ENCODE peak calls at places on chromosomes 16 and 17, in seven cellular contexts. One of them, this sample, is unnamed.

GRCh38 chr17:78868391-78868790 is 27.8 kb upstream of the USP36 start:
- DNase-seq in neural progenitor cell: no peak
- DNase-seq in H9: no peak
- DNase-seq in endothelial cell of umbilical vein: no peak
- DNase-seq in H1: no peak
- DNase-seq in A549: no peak
- DNase-seq in fibroblast of lung: peak; percentile 73
- DNase-seq in this sample: no peak

GRCh38 chr16:85613609-85614337 is 651 bp downstream of the GSE1 start:
- DNase-seq in H1: no peak
- DNase-seq in endothelial cell of umbilical vein: no peak
- DNase-seq in A549: peak; percentile 42
- DNase-seq in neural progenitor cell: peak; percentile 93
- DNase-seq in H9: peak; percentile 75
- DNase-seq in fibroblast of lung: peak; percentile 43
- DNase-seq in this sample: peak; percentile 61

GRCh38 chr17:36506249-36506826 is 19.9 kb downstream of the ZNHIT3 start:
- DNase-seq in fibroblast of lung: no peak
- DNase-seq in neural progenitor cell: no peak
- DNase-seq in H9: no peak
- DNase-seq in endothelial cell of umbilical vein: no peak
- DNase-seq in A549: no peak
- DNase-seq in H1: no peak
- DNase-seq in this sample: no peak

GRCh38 chr16:87556941-87557459 is 45.3 kb upstream of the JPH3 start:
- DNase-seq in H1: no peak
- DNase-seq in H9: no peak
- DNase-seq in endothelial cell of umbilical vein: no peak
- DNase-seq in fibroblast of lung: no peak
- DNase-seq in neural progenitor cell: no peak
- DNase-seq in A549: no peak
- DNase-seq in this sample: no peak

GRCh38 chr17:40541873-40542561 is 23.3 kb downstream of the CCR7 start:
- DNase-seq in fibroblast of lung: peak; percentile 34
- DNase-seq in H9: no peak
- DNase-seq in H1: no peak
- DNase-seq in A549: no peak
- DNase-seq in endothelial cell of umbilical vein: peak; percentile 50
- DNase-seq in neural progenitor cell: no peak
- DNase-seq in this sample: no peak

GRCh38 chr17:82134101-82134500 is 36.1 kb upstream of the FASN start:
- DNase-seq in H9: no peak
- DNase-seq in neural progenitor cell: no peak
- DNase-seq in fibroblast of lung: no peak
- DNase-seq in H1: no peak
- DNase-seq in endothelial cell of umbilical vein: no peak
- DNase-seq in A549: no peak
- DNase-seq in this sample: no peak

GRCh38 chr17:57415737-57416354 is 159.5 kb downstream of the MSI2 start:
- DNase-seq in H1: no peak
- DNase-seq in H9: no peak
- DNase-seq in endothelial cell of umbilical vein: no peak
- DNase-seq in A549: no peak
- DNase-seq in neural progenitor cell: no peak
- DNase-seq in fibroblast of lung: no peak
- DNase-seq in this sample: no peak

GRCh38 chr16:89009343-89010209 is 32.6 kb upstream of the CBFA2T3 start:
- DNase-seq in neural progenitor cell: peak; percentile 77
- DNase-seq in A549: no peak
- DNase-seq in endothelial cell of umbilical vein: peak; percentile 16
- DNase-seq in H9: peak; percentile 56
- DNase-seq in H1: no peak
- DNase-seq in fibroblast of lung: peak; percentile 4
- DNase-seq in this sample: peak; percentile 46

GRCh38 chr17:76511562-76512365 is 10.5 kb upstream of the RHBDF2 start:
- DNase-seq in H1: no peak
- DNase-seq in neural progenitor cell: no peak
- DNase-seq in fibroblast of lung: no peak
- DNase-seq in A549: no peak
- DNase-seq in H9: no peak
- DNase-seq in endothelial cell of umbilical vein: no peak
- DNase-seq in this sample: no peak

GRCh38 chr16:8966781-8967436 is 3.2 kb upstream of the USP7 start:
- DNase-seq in neural progenitor cell: no peak
- DNase-seq in fibroblast of lung: no peak
- DNase-seq in H9: no peak
- DNase-seq in A549: no peak
- DNase-seq in endothelial cell of umbilical vein: no peak
- DNase-seq in H1: no peak
- DNase-seq in this sample: no peak

GRCh38 chr16:63890072-63890471 is 1231.8 kb downstream of the CDH11 start:
- DNase-seq in endothelial cell of umbilical vein: peak; percentile 6
- DNase-seq in neural progenitor cell: no peak
- DNase-seq in fibroblast of lung: peak; percentile 76
- DNase-seq in A549: no peak
- DNase-seq in H1: no peak
- DNase-seq in H9: no peak
- DNase-seq in this sample: no peak

GRCh38 chr17:49494937-49495841 is at the start of gene NGFR:
- DNase-seq in endothelial cell of umbilical vein: peak; percentile 15
- DNase-seq in fibroblast of lung: peak; percentile 45
- DNase-seq in neural progenitor cell: peak; percentile 90
- DNase-seq in H9: peak; percentile 82
- DNase-seq in A549: peak; percentile 77
- DNase-seq in H1: no peak
- DNase-seq in this sample: peak; percentile 75

GRCh38 chr16:31877876-31878642 is 4.5 kb downstream of the ZNF267 start:
- DNase-seq in fibroblast of lung: no peak
- DNase-seq in H1: no peak
- DNase-seq in endothelial cell of umbilical vein: no peak
- DNase-seq in H9: no peak
- DNase-seq in neural progenitor cell: no peak
- DNase-seq in A549: no peak
- DNase-seq in this sample: no peak

GRCh38 chr16:65745-66144 is 6.7 kb downstream of the RHBDF1 start:
- DNase-seq in endothelial cell of umbilical vein: peak; percentile 72
- DNase-seq in neural progenitor cell: peak; percentile 87
- DNase-seq in H1: no peak
- DNase-seq in H9: peak; percentile 87
- DNase-seq in fibroblast of lung: no peak
- DNase-seq in A549: peak; percentile 90
- DNase-seq in this sample: peak; percentile 80

GRCh38 chr17:253091-253846 is 71.8 kb upstream of the DOC2B start:
- DNase-seq in fibroblast of lung: no peak
- DNase-seq in endothelial cell of umbilical vein: no peak
- DNase-seq in H1: no peak
- DNase-seq in A549: no peak
- DNase-seq in H9: no peak
- DNase-seq in neural progenitor cell: no peak
- DNase-seq in this sample: no peak

GRCh38 chr17:8965394-8966168 is at the start of gene PIK3R5:
- DNase-seq in H1: peak; percentile 63
- DNase-seq in A549: no peak
- DNase-seq in H9: peak; percentile 97
- DNase-seq in fibroblast of lung: no peak
- DNase-seq in neural progenitor cell: peak; percentile 82
- DNase-seq in endothelial cell of umbilical vein: no peak
- DNase-seq in this sample: peak; percentile 77

GRCh38 chr17:10069301-10069700 is 129.1 kb downstream of the GAS7 start:
- DNase-seq in H1: no peak
- DNase-seq in endothelial cell of umbilical vein: no peak
- DNase-seq in fibroblast of lung: no peak
- DNase-seq in A549: no peak
- DNase-seq in neural progenitor cell: no peak
- DNase-seq in H9: no peak
- DNase-seq in this sample: no peak

GRCh38 chr17:41403409-41404023 is 6.1 kb upstream of the KRT31 start:
- DNase-seq in A549: no peak
- DNase-seq in H1: no peak
- DNase-seq in neural progenitor cell: no peak
- DNase-seq in fibroblast of lung: peak; percentile 17
- DNase-seq in endothelial cell of umbilical vein: peak; percentile 41
- DNase-seq in H9: no peak
- DNase-seq in this sample: no peak

GRCh38 chr17:69857412-69857835 is 217.6 kb upstream of the KCNJ16 start:
- DNase-seq in H1: no peak
- DNase-seq in neural progenitor cell: no peak
- DNase-seq in H9: no peak
- DNase-seq in A549: no peak
- DNase-seq in fibroblast of lung: peak; percentile 91
- DNase-seq in endothelial cell of umbilical vein: peak; percentile 95
- DNase-seq in this sample: no peak
- H3K27ac ChIP-seq in H1: no peak overlapping the region
- H3K27ac ChIP-seq in neural progenitor cell: no peak overlapping the region
- H3K27ac ChIP-seq in H9: no peak overlapping the region
- H3K27ac ChIP-seq in A549: peak overlapping the region; percentile 52
- H3K27ac ChIP-seq in fibroblast of lung: no peak overlapping the region
- H3K27ac ChIP-seq in endothelial cell of umbilical vein: peak overlapping the region; percentile 35
- H3K27ac ChIP-seq in this sample: no peak overlapping the region

GRCh38 chr17:13770702-13771101 is 169.0 kb upstream of the HS3ST3A1 start:
- DNase-seq in A549: no peak
- DNase-seq in fibroblast of lung: no peak
- DNase-seq in neural progenitor cell: no peak
- DNase-seq in endothelial cell of umbilical vein: no peak
- DNase-seq in H9: no peak
- DNase-seq in H1: no peak
- DNase-seq in this sample: no peak

GRCh38 chr17:13761221-13761620 is 159.5 kb upstream of the HS3ST3A1 start:
- DNase-seq in H1: no peak
- DNase-seq in endothelial cell of umbilical vein: no peak
- DNase-seq in fibroblast of lung: no peak
- DNase-seq in H9: no peak
- DNase-seq in neural progenitor cell: no peak
- DNase-seq in A549: no peak
- DNase-seq in this sample: no peak

GRCh38 chr17:13759936-13760335 is 158.2 kb upstream of the HS3ST3A1 start:
- DNase-seq in H9: no peak
- DNase-seq in endothelial cell of umbilical vein: no peak
- DNase-seq in fibroblast of lung: no peak
- DNase-seq in neural progenitor cell: no peak
- DNase-seq in H1: no peak
- DNase-seq in A549: no peak
- DNase-seq in this sample: no peak

DNA sequence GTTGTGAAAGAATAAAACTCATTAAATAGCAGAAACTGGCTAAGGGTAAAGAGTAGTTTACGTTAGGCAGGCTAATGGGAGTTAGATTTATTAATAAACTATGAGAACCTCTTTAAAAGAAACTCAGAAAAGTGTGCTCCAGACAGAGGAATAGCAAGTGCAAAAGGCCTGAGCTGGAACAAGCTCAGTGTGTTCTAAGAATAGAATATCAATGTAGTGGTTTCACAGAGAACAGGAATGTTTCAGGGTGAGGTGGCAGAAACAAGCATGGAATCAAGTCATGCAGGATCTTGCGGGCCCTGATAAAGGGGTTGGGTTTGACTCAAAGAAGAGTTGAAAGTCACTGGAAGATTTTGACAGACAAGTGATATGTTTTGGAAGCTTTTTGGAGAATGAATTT is 164.0 kb upstream of the HS3ST3A1 start:
- DNase-seq in neural progenitor cell: no peak
- DNase-seq in H1: no peak
- DNase-seq in H9: no peak
- DNase-seq in fibroblast of lung: peak; percentile 58
- DNase-seq in A549: no peak
- DNase-seq in endothelial cell of umbilical vein: no peak
- DNase-seq in this sample: no peak
- TF ChIP-seq CTCF in neural progenitor cell: no peak
- TF ChIP-seq CTCF in H1: no peak
- TF ChIP-seq CTCF in H9: no peak
- TF ChIP-seq CTCF in fibroblast of lung: no peak
- TF ChIP-seq CTCF in A549: no peak
- TF ChIP-seq CTCF in endothelial cell of umbilical vein: no peak
- TF ChIP-seq CTCF in this sample: no peak

GRCh38 chr17:7211512-7212277 is 7.9 kb downstream of the DLG4 start:
- DNase-seq in fibroblast of lung: no peak
- DNase-seq in A549: no peak
- DNase-seq in H1: no peak
- DNase-seq in neural progenitor cell: peak; percentile 52
- DNase-seq in H9: peak; percentile 50
- DNase-seq in endothelial cell of umbilical vein: no peak
- DNase-seq in this sample: no peak
- H3K4me2 ChIP-seq in fibroblast of lung: peak overlapping the region; percentile 40
- H3K4me2 ChIP-seq in A549: no peak overlapping the region
- H3K4me2 ChIP-seq in H1: peak overlapping the region; percentile 87
- H3K4me2 ChIP-seq in neural progenitor cell: peak overlapping the region; percentile 77
- H3K4me2 ChIP-seq in H9: peak overlapping the region; percentile 81
- H3K4me2 ChIP-seq in endothelial cell of umbilical vein: no peak overlapping the region
- H3K4me2 ChIP-seq in this sample: no peak overlapping the region

GRCh38 chr17:44044092-44044491 is 22.4 kb downstream of the LSM12 start:
- DNase-seq in H9: no peak
- DNase-seq in H1: no peak
- DNase-seq in fibroblast of lung: peak; percentile 46
- DNase-seq in A549: no peak
- DNase-seq in endothelial cell of umbilical vein: peak; percentile 11
- DNase-seq in neural progenitor cell: no peak
- DNase-seq in this sample: no peak
- H3K27ac ChIP-seq in H9: no peak overlapping the region
- H3K27ac ChIP-seq in H1: no peak overlapping the region
- H3K27ac ChIP-seq in fibroblast of lung: peak overlapping the region; percentile 28
- H3K27ac ChIP-seq in A549: no peak overlapping the region
- H3K27ac ChIP-seq in endothelial cell of umbilical vein: no peak overlapping the region
- H3K27ac ChIP-seq in neural progenitor cell: peak overlapping the region; percentile 53
- H3K27ac ChIP-seq in this sample: no peak overlapping the region

This sample was measured in OCI-LY7.